ENCODE peak calls at places on chromosome X, in eight cellular contexts. L, G, Q, H, X, N, J and B are unnamed samples.

GRCh38 chrX:71619193-71619592 is 882 bp upstream of the CXCR3 start:
- DNase-seq in H (no peak), X (no peak), G (peak; percentile 61), J (no peak), N (no peak), Q (no peak), L (peak; percentile 37), B (no peak)

GRCh38 chrX:115018944-115019343 is 1.5 kb upstream of the IL13RA2 start:
- DNase-seq in H (no peak), N (no peak), J (no peak), G (no peak), L (no peak), Q (no peak), X (no peak), B (no peak)

GRCh38 chrX:134206221-134206620 is 30.8 kb upstream of the CCDC160 start:
- DNase-seq in Q (no peak), N (no peak), J (peak; percentile 78), X (no peak), G (no peak), H (no peak), L (no peak), B (no peak)

GRCh38 chrX:67545772-67546495 is 2.1 kb downstream of the AR start:
- DNase-seq in H (peak; percentile 65), X (peak; percentile 43), Q (no peak), G (no peak), N (no peak), J (peak; percentile 53), L (no peak), B (no peak)

GRCh38 chrX:26783512-26784225 is 567.7 kb downstream of the MAGEB5 start:
- DNase-seq in L (no peak), H (no peak), J (peak; percentile 60), N (no peak), Q (no peak), X (no peak), G (no peak), B (peak; percentile 1)

GRCh38 chrX:150649096-150649870 is 43.9 kb upstream of the MTMR1 start:
- DNase-seq in G (no peak), H (no peak), X (peak; percentile 18), J (no peak), L (no peak), Q (no peak), N (peak; percentile 10), B (no peak)

GRCh38 chrX:86002076-86002896 is 45.1 kb downstream of the CHM start:
- DNase-seq in H (no peak), X (no peak), G (peak; percentile 7), L (no peak), J (peak; percentile 90), Q (peak; percentile 65), N (peak; percentile 60), B (no peak)

GRCh38 chrX:40100141-40100536 is 2.4 kb upstream of the BCOR start:
- DNase-seq in H (peak; percentile 56), L (no peak), N (peak; percentile 34), G (no peak), J (peak; percentile 29), X (no peak), Q (peak; percentile 50), B (no peak)

GRCh38 chrX:107629533-107629909 is 1.2 kb downstream of the PRPS1 start:
- DNase-seq in Q (no peak), J (peak; percentile 58), L (no peak), H (no peak), N (no peak), G (no peak), X (no peak), B (peak; percentile 2)

GRCh38 chrX:43655151-43655676 is 885 bp upstream of the MAOA start:
- DNase-seq in L (no peak), N (peak; percentile 34), J (peak; percentile 60), G (peak; percentile 12), X (peak; percentile 43), H (no peak), Q (no peak), B (peak; percentile 58)

GRCh38 chrX:7073336-7073735 is 74.2 kb upstream of the STS start:
- DNase-seq in N (no peak), H (no peak), Q (no peak), L (no peak), X (no peak), J (peak; percentile 22), G (no peak), B (no peak)
- H3K27ac ChIP-seq in N (no peak overlapping the region), H (no peak overlapping the region), Q (no peak overlapping the region), L (no peak overlapping the region), X (no peak overlapping the region), J (no peak overlapping the region), G (no peak overlapping the region), B (no peak overlapping the region)

DNA sequence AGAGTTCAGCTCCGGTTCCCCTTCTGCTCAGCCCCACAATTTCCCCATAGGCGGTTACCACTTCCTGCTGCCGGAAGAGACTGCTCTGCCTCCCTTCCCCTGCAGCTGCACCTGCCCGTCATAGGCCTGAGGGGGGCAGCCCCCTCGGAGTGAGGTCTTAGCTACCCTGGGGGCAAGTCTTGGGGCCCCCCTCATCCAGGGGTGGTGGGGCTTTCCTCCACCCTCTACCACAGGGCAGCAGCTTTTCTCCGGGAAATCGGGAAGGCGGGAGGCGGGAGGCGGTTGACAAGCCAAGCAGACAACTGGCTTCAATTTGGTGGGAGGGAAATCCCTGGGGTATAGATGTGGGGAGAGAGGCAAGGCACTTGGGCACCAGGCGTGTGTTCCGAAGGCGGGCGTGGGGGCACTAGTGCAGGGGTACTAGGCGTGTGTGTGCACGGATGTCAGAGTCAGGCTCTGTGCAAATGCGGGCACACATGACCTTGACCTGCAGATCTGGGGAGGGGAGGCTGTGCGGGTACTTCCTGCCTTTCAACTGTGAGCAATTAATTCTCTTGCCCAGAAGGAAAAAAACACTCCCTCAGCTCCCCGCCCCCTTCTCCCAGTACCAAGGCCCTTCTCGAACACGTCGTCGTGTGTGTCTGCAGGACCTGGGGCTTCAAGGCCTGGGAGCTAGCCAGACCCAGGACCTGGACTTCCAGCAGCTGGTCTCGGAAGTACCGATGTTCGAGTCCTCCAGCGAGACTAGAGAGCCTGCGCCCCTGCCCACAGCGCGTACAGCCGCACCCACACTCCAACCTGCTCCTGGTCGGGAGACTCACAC is 1.0 kb upstream of the ARHGAP4 start:
- DNase-seq in H (peak; percentile 81), Q (no peak), N (peak; percentile 77), J (no peak), G (peak; percentile 74), X (peak; percentile 51), L (peak; percentile 69), B (no peak)
- H3K4me1 ChIP-seq in H (peaks cover 9% of the 10 kb centered on the region), Q (peaks cover 17% of the 10 kb centered on the region), N (peaks cover 28% of the 10 kb centered on the region), J (peaks cover 3% of the 10 kb centered on the region), G (peaks cover 23% of the 10 kb centered on the region), X (peaks cover 32% of the 10 kb centered on the region), L (peaks cover 14% of the 10 kb centered on the region), B (no peaks in the 10 kb centered on the region)

DNA sequence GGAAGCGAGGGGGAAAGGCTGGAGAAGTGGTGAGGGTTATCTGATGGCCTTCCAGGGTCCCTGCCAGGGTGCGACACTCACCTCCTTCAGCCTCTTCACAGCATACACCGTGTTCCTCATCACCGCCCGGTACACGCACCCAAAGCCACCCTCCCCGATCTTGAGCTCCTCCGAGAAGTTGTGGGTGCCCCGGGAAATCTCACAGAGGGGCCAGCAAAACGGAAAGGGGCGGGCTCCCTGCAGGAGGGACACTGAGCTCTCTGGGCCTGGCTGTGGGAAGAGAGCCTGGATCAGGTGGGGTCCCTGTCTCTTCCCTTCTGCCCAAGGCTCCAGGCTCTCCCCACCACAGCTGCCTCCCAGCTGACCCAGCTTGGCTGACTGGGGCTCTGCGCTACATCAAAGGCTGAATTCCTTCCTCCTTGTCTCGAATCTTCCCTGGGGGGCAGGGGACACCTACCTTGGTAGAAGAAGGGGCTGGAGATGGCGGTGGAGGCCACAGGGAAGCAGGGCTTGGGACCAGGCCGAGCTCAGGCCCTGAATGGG is 1.1 kb downstream of the IRAK1 start:
- DNase-seq in H (no peak), X (no peak), J (no peak), G (no peak), N (no peak), Q (no peak), L (no peak), B (no peak)
- H3K27ac ChIP-seq in H (peak overlapping the region; percentile 48), X (peak overlapping the region; percentile 88), J (no peak overlapping the region), G (peak overlapping the region; percentile 50), N (peak overlapping the region; percentile 96), Q (peak overlapping the region; percentile 19), L (peak overlapping the region; percentile 79), B (no peak overlapping the region)

GRCh38 chrX:154044045-154044444 is 24.3 kb upstream of the IRAK1 start:
- DNase-seq in G (no peak), L (no peak), Q (no peak), N (no peak), H (no peak), J (no peak), X (no peak), B (no peak)

GRCh38 chrX:154047266-154047665 is 27.6 kb upstream of the IRAK1 start:
- DNase-seq in H (no peak), Q (no peak), J (no peak), L (no peak), X (no peak), G (no peak), N (no peak), B (no peak)

GRCh38 chrX:154048398-154048797 is 28.7 kb upstream of the IRAK1 start:
- DNase-seq in H (no peak), J (no peak), N (no peak), X (no peak), Q (no peak), L (no peak), G (no peak), B (no peak)

GRCh38 chrX:154049209-154050112 is 29.8 kb upstream of the IRAK1 start:
- DNase-seq in H (no peak), G (no peak), Q (no peak), N (no peak), J (no peak), L (no peak), X (no peak), B (no peak)

DNA sequence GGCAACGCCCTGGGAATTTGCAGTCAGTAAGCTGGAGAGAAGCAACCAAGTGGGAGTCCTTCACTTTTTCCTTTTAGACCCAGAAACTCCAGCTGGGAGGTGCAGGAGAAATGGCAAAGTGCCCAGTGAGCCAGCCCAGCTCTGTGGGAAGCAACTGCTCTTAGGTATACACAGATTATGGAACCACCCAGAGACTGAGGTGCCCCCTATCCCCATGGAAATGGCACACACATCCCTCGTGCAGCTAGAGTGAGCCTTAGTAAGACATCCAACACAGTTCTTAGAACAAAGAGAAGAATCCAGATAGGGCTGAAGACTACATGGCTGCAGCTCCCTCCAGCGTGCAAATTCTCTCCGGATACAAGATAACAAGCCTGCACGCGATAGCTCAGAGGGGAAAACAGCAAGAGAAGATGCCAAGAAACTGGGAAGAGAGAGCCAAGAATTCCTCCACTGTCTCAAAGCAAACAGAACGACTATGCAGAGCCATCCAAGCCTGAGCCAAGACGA is 26.6 kb upstream of the IRAK1 start:
- DNase-seq in L (no peak), X (no peak), H (no peak), Q (no peak), G (no peak), J (peak; percentile 23), N (no peak), B (no peak)
- H3K4me1 ChIP-seq in L (peaks cover 8% of the 10 kb centered on the region), X (peaks cover 77% of the 10 kb centered on the region), H (no peaks in the 10 kb centered on the region), Q (peaks cover under 1% of the 10 kb centered on the region), G (peaks cover 11% of the 10 kb centered on the region), J (no peaks in the 10 kb centered on the region), N (peaks cover 15% of the 10 kb centered on the region), B (peaks cover 8% of the 10 kb centered on the region)

DNA sequence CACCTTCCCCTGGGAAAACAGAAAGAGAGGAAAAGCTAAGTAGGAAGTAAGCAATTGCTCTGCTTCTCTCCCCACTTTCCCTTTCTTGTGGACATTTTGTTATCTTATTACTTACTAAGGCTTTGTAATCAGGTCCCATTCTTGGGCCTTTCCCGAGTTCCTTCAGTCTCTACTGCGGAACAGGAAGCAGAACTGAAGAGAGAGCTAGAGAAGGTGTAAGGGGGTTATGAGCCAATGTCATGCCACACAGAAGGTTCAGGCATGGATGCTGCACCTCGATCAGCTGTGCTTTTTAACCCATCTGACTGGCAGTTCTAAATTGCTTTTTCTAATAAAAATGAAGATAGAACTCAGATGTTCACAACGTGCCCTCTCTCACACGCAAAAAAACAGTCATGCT is 83.6 kb downstream of the MID1 start:
- DNase-seq in J (no peak), L (no peak), H (no peak), N (no peak), X (no peak), G (no peak), Q (no peak), B (no peak)
- H3K27ac ChIP-seq in J (no peak overlapping the region), L (no peak overlapping the region), H (peak overlapping the region; percentile 30), N (no peak overlapping the region), X (no peak overlapping the region), G (no peak overlapping the region), Q (no peak overlapping the region), B (no peak overlapping the region)